ENCODE peak calls at places on chromosomes 12 and 14, in five cellular contexts. One of them, this sample, is unnamed.

GRCh38 chr12:50018968-50019367 is 6.3 kb downstream of the RACGAP1 start:
- DNase-seq in germinal center: no peak
- DNase-seq in heart right ventricle: no peak
- DNase-seq in fibroblast of gingiva: no peak
- DNase-seq in tibial nerve: no peak
- DNase-seq in this sample: no peak

GRCh38 chr14:95833429-95833828 is 43.2 kb upstream of the TUNAR start:
- DNase-seq in germinal center: no peak
- DNase-seq in heart right ventricle: no peak
- DNase-seq in fibroblast of gingiva: no peak
- DNase-seq in tibial nerve: no peak
- DNase-seq in this sample: no peak

GRCh38 chr12:48956279-48957140 is 777 bp downstream of the ARF3 start:
- DNase-seq in germinal center: peak
- DNase-seq in heart right ventricle: peak
- DNase-seq in fibroblast of gingiva: peak
- DNase-seq in tibial nerve: peak
- DNase-seq in this sample: peak

GRCh38 chr14:37678916-37679315 is 83.5 kb downstream of the TTC6 start:
- DNase-seq in germinal center: no peak
- DNase-seq in heart right ventricle: no peak
- DNase-seq in fibroblast of gingiva: no peak
- DNase-seq in tibial nerve: no peak
- DNase-seq in this sample: no peak

GRCh38 chr12:27604431-27604830 is 80.4 kb downstream of the PPFIBP1 start:
- DNase-seq in germinal center: no peak
- DNase-seq in heart right ventricle: no peak
- DNase-seq in fibroblast of gingiva: no peak
- DNase-seq in tibial nerve: no peak
- DNase-seq in this sample: no peak

GRCh38 chr14:77099425-77100167 is 1.5 kb downstream of the CIPC start:
- DNase-seq in germinal center: no peak
- DNase-seq in heart right ventricle: no peak
- DNase-seq in fibroblast of gingiva: peak
- DNase-seq in tibial nerve: no peak
- DNase-seq in this sample: no peak

GRCh38 chr14:75232597-75232996 is 46.0 kb upstream of the FOS start:
- DNase-seq in germinal center: no peak
- DNase-seq in heart right ventricle: no peak
- DNase-seq in fibroblast of gingiva: no peak
- DNase-seq in tibial nerve: no peak
- DNase-seq in this sample: no peak

GRCh38 chr14:48586099-48586498 is 910.7 kb upstream of the MDGA2 start:
- DNase-seq in germinal center: no peak
- DNase-seq in heart right ventricle: no peak
- DNase-seq in fibroblast of gingiva: no peak
- DNase-seq in tibial nerve: no peak
- DNase-seq in this sample: no peak

GRCh38 chr12:70719672-70720420 is 82.6 kb upstream of the PTPRB start:
- DNase-seq in germinal center: peak
- DNase-seq in heart right ventricle: peak
- DNase-seq in fibroblast of gingiva: no peak
- DNase-seq in tibial nerve: no peak
- DNase-seq in this sample: peak

GRCh38 chr14:95667251-95667693 is 19.0 kb upstream of the TCL1B start:
- DNase-seq in germinal center: peak
- DNase-seq in heart right ventricle: no peak
- DNase-seq in fibroblast of gingiva: no peak
- DNase-seq in tibial nerve: no peak
- DNase-seq in this sample: no peak

GRCh38 chr14:55535521-55536207 is 44.3 kb upstream of the KTN1 start:
- DNase-seq in germinal center: no peak
- DNase-seq in heart right ventricle: no peak
- DNase-seq in fibroblast of gingiva: no peak
- DNase-seq in tibial nerve: no peak
- DNase-seq in this sample: no peak

GRCh38 chr14:70094631-70095030 is 94.1 kb downstream of the SLC8A3 start:
- DNase-seq in germinal center: no peak
- DNase-seq in heart right ventricle: no peak
- DNase-seq in fibroblast of gingiva: no peak
- DNase-seq in tibial nerve: no peak
- DNase-seq in this sample: no peak

GRCh38 chr14:23564876-23565275 is 2.7 kb downstream of the AP1G2 start:
- DNase-seq in germinal center: no peak
- DNase-seq in heart right ventricle: no peak
- DNase-seq in fibroblast of gingiva: no peak
- DNase-seq in tibial nerve: no peak
- DNase-seq in this sample: no peak

GRCh38 chr12:57590892-57591566 is at the start of gene PIP4K2C:
- DNase-seq in germinal center: peak
- DNase-seq in heart right ventricle: peak
- DNase-seq in fibroblast of gingiva: peak
- DNase-seq in tibial nerve: peak
- DNase-seq in this sample: no peak

GRCh38 chr12:11812558-11813421 is 163.3 kb downstream of the ETV6 start:
- DNase-seq in germinal center: peak
- DNase-seq in heart right ventricle: peak
- DNase-seq in fibroblast of gingiva: no peak
- DNase-seq in tibial nerve: no peak
- DNase-seq in this sample: no peak

GRCh38 chr14:36773558-36773957 is 111.9 kb downstream of the PAX9 start:
- DNase-seq in germinal center: no peak
- DNase-seq in heart right ventricle: no peak
- DNase-seq in fibroblast of gingiva: no peak
- DNase-seq in tibial nerve: no peak
- DNase-seq in this sample: no peak

GRCh38 chr12:53591301-53592206 is 34.6 kb downstream of the ATF7 start:
- DNase-seq in germinal center: no peak
- DNase-seq in heart right ventricle: no peak
- DNase-seq in fibroblast of gingiva: peak
- DNase-seq in tibial nerve: no peak
- DNase-seq in this sample: no peak

GRCh38 chr14:77125275-77126073 is 16.1 kb downstream of the ZDHHC22 start:
- DNase-seq in germinal center: no peak
- DNase-seq in heart right ventricle: no peak
- DNase-seq in fibroblast of gingiva: no peak
- DNase-seq in tibial nerve: no peak
- DNase-seq in this sample: no peak

GRCh38 chr14:98501335-98501734 is 770.7 kb downstream of the BCL11B start:
- DNase-seq in germinal center: no peak
- DNase-seq in heart right ventricle: no peak
- DNase-seq in fibroblast of gingiva: no peak
- DNase-seq in tibial nerve: no peak
- DNase-seq in this sample: no peak

GRCh38 chr12:4046150-4046845 is 173.1 kb upstream of the PARP11 start:
- DNase-seq in germinal center: no peak
- DNase-seq in heart right ventricle: no peak
- DNase-seq in fibroblast of gingiva: no peak
- DNase-seq in tibial nerve: no peak
- DNase-seq in this sample: no peak

GRCh38 chr12:99804715-99805114 is 157.2 kb downstream of the GARIN6 start:
- DNase-seq in germinal center: no peak
- DNase-seq in heart right ventricle: no peak
- DNase-seq in fibroblast of gingiva: no peak
- DNase-seq in tibial nerve: no peak
- DNase-seq in this sample: no peak

GRCh38 chr12:20364501-20364900 is 3.8 kb upstream of the PDE3A start:
- DNase-seq in germinal center: no peak
- DNase-seq in heart right ventricle: no peak
- DNase-seq in fibroblast of gingiva: no peak
- DNase-seq in tibial nerve: no peak
- DNase-seq in this sample: no peak

GRCh38 chr12:98399532-98399931 is 115.9 kb upstream of the TMPO start:
- DNase-seq in germinal center: no peak
- DNase-seq in heart right ventricle: no peak
- DNase-seq in fibroblast of gingiva: no peak
- DNase-seq in tibial nerve: no peak
- DNase-seq in this sample: peak

GRCh38 chr12:68930178-68930577 is 2.8 kb downstream of the CPM start:
- DNase-seq in germinal center: no peak
- DNase-seq in heart right ventricle: no peak
- DNase-seq in fibroblast of gingiva: no peak
- DNase-seq in tibial nerve: no peak
- DNase-seq in this sample: no peak

GRCh38 chr14:100889641-100890040 is 13.9 kb downstream of the RTL1 start:
- DNase-seq in germinal center: no peak
- DNase-seq in heart right ventricle: no peak
- DNase-seq in fibroblast of gingiva: no peak
- DNase-seq in tibial nerve: no peak
- DNase-seq in this sample: no peak

GRCh38 chr12:13205809-13206559 is 9.5 kb downstream of the EMP1 start:
- DNase-seq in germinal center: no peak
- DNase-seq in heart right ventricle: no peak
- DNase-seq in fibroblast of gingiva: peak
- DNase-seq in tibial nerve: no peak
- DNase-seq in this sample: peak

GRCh38 chr14:79649856-79650255 is 561.4 kb downstream of the DIO2 start:
- DNase-seq in germinal center: no peak
- DNase-seq in heart right ventricle: no peak
- DNase-seq in fibroblast of gingiva: no peak
- DNase-seq in tibial nerve: no peak
- DNase-seq in this sample: no peak

GRCh38 chr14:99194136-99194535 is 77.9 kb downstream of the BCL11B start:
- DNase-seq in germinal center: no peak
- DNase-seq in heart right ventricle: no peak
- DNase-seq in fibroblast of gingiva: no peak
- DNase-seq in tibial nerve: no peak
- DNase-seq in this sample: no peak

GRCh38 chr12:124347805-124348658 is 53.1 kb downstream of the RFLNA start:
- DNase-seq in germinal center: peak
- DNase-seq in heart right ventricle: no peak
- DNase-seq in fibroblast of gingiva: no peak
- DNase-seq in tibial nerve: no peak
- DNase-seq in this sample: no peak

GRCh38 chr12:108648371-108648770 is 14.7 kb upstream of the SELPLG start:
- DNase-seq in germinal center: no peak
- DNase-seq in heart right ventricle: no peak
- DNase-seq in fibroblast of gingiva: no peak
- DNase-seq in tibial nerve: no peak
- DNase-seq in this sample: no peak

GRCh38 chr12:124906606-124907261 is 7.7 kb downstream of the UBC start:
- DNase-seq in germinal center: peak
- DNase-seq in heart right ventricle: peak
- DNase-seq in fibroblast of gingiva: peak
- DNase-seq in tibial nerve: peak
- DNase-seq in this sample: no peak

GRCh38 chr14:93458234-93458633 is 27.5 kb downstream of the UNC79 start:
- DNase-seq in germinal center: no peak
- DNase-seq in heart right ventricle: no peak
- DNase-seq in fibroblast of gingiva: no peak
- DNase-seq in tibial nerve: no peak
- DNase-seq in this sample: no peak

GRCh38 chr12:12613334-12613733 is 1.7 kb downstream of the CREBL2 start:
- DNase-seq in germinal center: no peak
- DNase-seq in heart right ventricle: no peak
- DNase-seq in fibroblast of gingiva: no peak
- DNase-seq in tibial nerve: no peak
- DNase-seq in this sample: no peak

GRCh38 chr14:64671591-64671990 is 32.6 kb upstream of the PLEKHG3 start:
- DNase-seq in germinal center: peak
- DNase-seq in heart right ventricle: no peak
- DNase-seq in fibroblast of gingiva: peak
- DNase-seq in tibial nerve: no peak
- DNase-seq in this sample: peak

GRCh38 chr12:92928431-92928961 is 599 bp downstream of the EEA1 start:
- DNase-seq in germinal center: peak
- DNase-seq in heart right ventricle: peak
- DNase-seq in fibroblast of gingiva: no peak
- DNase-seq in tibial nerve: peak
- DNase-seq in this sample: no peak

GRCh38 chr14:50768693-50769092 is 62.3 kb downstream of the NIN start:
- DNase-seq in germinal center: no peak
- DNase-seq in heart right ventricle: no peak
- DNase-seq in fibroblast of gingiva: no peak
- DNase-seq in tibial nerve: no peak
- DNase-seq in this sample: no peak

This sample was measured in pulmonary artery endothelial cell.